ENCODE peak calls at places on chromosomes 7 and 10, in eight cellular contexts. H, W, U, G, K, N, D and C are unnamed samples.

GRCh38 chr7:22841954-22842353 is 19.3 kb upstream of the TOMM7 start:
- DNase-seq in H (no peak), W (no peak), U (no peak), G (no peak), K (no peak), N (peak; percentile 11), D (no peak), C (no peak)

GRCh38 chr10:76975131-76975530 is 662.5 kb downstream of the KCNMA1 start:
- DNase-seq in H (no peak), W (no peak), U (no peak), G (no peak), K (no peak), N (no peak), D (no peak), C (no peak)

GRCh38 chr7:57176928-57177635 is 44.8 kb upstream of the ZNF479 start:
- DNase-seq in H (no peak), W (no peak), U (peak; percentile 43), G (no peak), K (no peak), N (no peak), D (no peak), C (no peak)

GRCh38 chr10:43203491-43204393 is 63.1 kb downstream of the RASGEF1A start:
- DNase-seq in H (peak; percentile 51), W (no peak), U (peak; percentile 85), G (no peak), K (peak; percentile 53), N (peak; percentile 65), D (no peak), C (no peak)

GRCh38 chr7:98399903-98400537 is 870 bp downstream of the BAIAP2L1 start:
- DNase-seq in H (peak; percentile 31), W (no peak), U (peak; percentile 21), G (no peak), K (peak; percentile 51), N (peak; percentile 81), D (no peak), C (no peak)

GRCh38 chr10:43284341-43284910 is 17.6 kb upstream of the RASGEF1A start:
- DNase-seq in H (no peak), W (no peak), U (no peak), G (no peak), K (no peak), N (peak; percentile 75), D (no peak), C (no peak)

GRCh38 chr10:126966938-126967337 is 61.7 kb downstream of the DOCK1 start:
- DNase-seq in H (no peak), W (no peak), U (no peak), G (no peak), K (no peak), N (no peak), D (no peak), C (no peak)

GRCh38 chr10:93030409-93030808 is 30.2 kb upstream of the CYP26C1 start:
- DNase-seq in H (no peak), W (no peak), U (no peak), G (no peak), K (no peak), N (no peak), D (no peak), C (peak; percentile 62)

GRCh38 chr10:90047243-90047729 is 345.9 kb downstream of the KIF20B start:
- DNase-seq in H (no peak), W (no peak), U (no peak), G (no peak), K (no peak), N (no peak), D (no peak), C (no peak)

GRCh38 chr10:97321807-97322195 is 2.7 kb downstream of the FRAT1 start:
- DNase-seq in H (no peak), W (no peak), U (no peak), G (no peak), K (no peak), N (peak; percentile 27), D (no peak), C (no peak)

GRCh38 chr10:105986896-105987638 is 1177.4 kb downstream of the SORCS1 start:
- DNase-seq in H (no peak), W (no peak), U (no peak), G (no peak), K (no peak), N (no peak), D (no peak), C (no peak)

GRCh38 chr7:2110586-2111396 is 122.0 kb downstream of the MAD1L1 start:
- DNase-seq in H (no peak), W (no peak), U (no peak), G (no peak), K (no peak), N (no peak), D (no peak), C (no peak)

GRCh38 chr7:141475678-141476077 is 75.5 kb upstream of the AGK start:
- DNase-seq in H (no peak), W (no peak), U (no peak), G (no peak), K (no peak), N (no peak), D (no peak), C (no peak)

GRCh38 chr7:149733131-149733531 is 40.3 kb downstream of the ZNF467 start:
- DNase-seq in H (no peak), W (no peak), U (no peak), G (no peak), K (no peak), N (no peak), D (no peak), C (no peak)

GRCh38 chr7:8627322-8627721 is 193.9 kb downstream of the NXPH1 start:
- DNase-seq in H (no peak), W (no peak), U (no peak), G (no peak), K (no peak), N (no peak), D (no peak), C (no peak)

GRCh38 chr10:116198636-116199035 is 74.4 kb downstream of the GFRA1 start:
- DNase-seq in H (no peak), W (no peak), U (no peak), G (no peak), K (no peak), N (no peak), D (no peak), C (no peak)

GRCh38 chr10:62958980-62959379 is 142.8 kb upstream of the EGR2 start:
- DNase-seq in H (no peak), W (no peak), U (no peak), G (no peak), K (no peak), N (no peak), D (no peak), C (no peak)

GRCh38 chr7:157558061-157558460 is 221.3 kb downstream of the DNAJB6 start:
- DNase-seq in H (no peak), W (no peak), U (peak; percentile 67), G (no peak), K (no peak), N (no peak), D (no peak), C (no peak)

GRCh38 chr10:102752934-102753664 is 9.4 kb downstream of the WBP1L start:
- DNase-seq in H (peak; percentile 14), W (no peak), U (peak; percentile 61), G (no peak), K (no peak), N (peak; percentile 69), D (no peak), C (no peak)

GRCh38 chr7:130490888-130491771 is 755 bp upstream of the MEST start:
- DNase-seq in H (peak; percentile 59), W (peak; percentile 37), U (peak; percentile 76), G (peak; percentile 37), K (peak; percentile 51), N (peak; percentile 77), D (peak; percentile 57), C (no peak)

GRCh38 chr7:130494480-130494879 is 2.6 kb downstream of the MEST start:
- DNase-seq in H (no peak), W (no peak), U (no peak), G (no peak), K (no peak), N (no peak), D (peak; percentile 37), C (no peak)

GRCh38 chr7:130493275-130493868 is 1.5 kb downstream of the MEST start:
- DNase-seq in H (no peak), W (no peak), U (no peak), G (no peak), K (no peak), N (peak; percentile 33), D (peak; percentile 60), C (no peak)

GRCh38 chr7:130491841-130492518 is at the start of gene MEST:
- DNase-seq in H (peak; percentile 53), W (peak; percentile 17), U (peak; percentile 78), G (no peak), K (peak; percentile 52), N (peak; percentile 80), D (peak; percentile 29), C (no peak)

DNA sequence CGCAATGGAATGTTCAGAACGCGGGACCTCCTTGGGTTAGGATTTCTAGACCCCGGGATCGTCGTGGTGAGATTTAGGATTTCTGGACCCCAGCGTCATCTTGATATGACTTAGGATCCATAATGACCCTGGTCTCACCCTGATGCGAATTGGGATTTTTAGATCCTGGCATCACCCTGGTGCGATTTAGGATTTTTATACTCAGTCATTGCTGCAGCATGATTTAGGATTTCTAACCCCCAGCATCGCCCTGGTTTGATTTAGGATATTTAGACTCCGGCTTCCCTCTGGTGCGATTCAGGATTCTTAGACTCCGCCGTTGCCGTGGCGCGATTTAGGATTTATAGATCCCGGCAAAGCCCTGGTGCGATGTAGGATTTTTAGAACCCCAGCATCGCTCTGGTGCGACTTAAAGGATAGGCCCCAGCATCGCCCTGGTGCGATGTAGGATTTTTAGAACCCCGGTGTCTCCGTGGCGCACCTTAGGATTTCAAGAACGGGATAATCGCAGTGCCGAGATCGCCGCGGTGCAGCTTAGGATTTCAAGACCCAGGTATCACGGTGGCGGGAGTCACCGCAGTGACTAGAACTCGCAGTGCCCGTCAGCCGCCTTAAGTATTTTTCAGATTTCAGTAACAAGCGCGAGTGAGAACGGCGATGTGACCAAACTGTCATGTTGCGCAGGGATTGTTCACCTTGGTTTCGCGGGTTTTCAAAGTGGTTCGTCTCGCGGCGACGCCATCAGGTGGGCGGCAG is 812 bp downstream of the MEST start:
- DNase-seq in H (no peak), W (no peak), U (no peak), G (no peak), K (no peak), N (peak; percentile 24), D (peak; percentile 82), C (no peak)
- H3K4me3 ChIP-seq in H (peak overlapping the region; percentile 44), W (peak overlapping the region; percentile 39), U (peak overlapping the region; percentile 55), G (peak overlapping the region; percentile 12), K (no peak overlapping the region), N (peak overlapping the region; percentile 64), D (peak overlapping the region; percentile 43), C (peak overlapping the region; percentile 62)

GRCh38 chr7:72183835-72184234 is 228.3 kb downstream of the CALN1 start:
- DNase-seq in H (no peak), W (no peak), U (no peak), G (no peak), K (no peak), N (peak; percentile 56), D (no peak), C (no peak)
- TF ChIP-seq CTCF in H (no peak), W (no peak), U (no peak), G (no peak), K (no peak), N (peak; percentile 63), D (no peak), C (no peak)

GRCh38 chr10:14580933-14581332 is 193.8 kb downstream of the FAM107B start:
- DNase-seq in H (no peak), W (no peak), U (no peak), G (no peak), K (no peak), N (no peak), D (no peak), C (no peak)
- H3K36me3 ChIP-seq in H (no peaks in the 10 kb centered on the region), W (no peaks in the 10 kb centered on the region), U (peaks cover 9% of the 10 kb centered on the region), G (no peaks in the 10 kb centered on the region), K (no peaks in the 10 kb centered on the region), N (no peaks in the 10 kb centered on the region), D (no peaks in the 10 kb centered on the region), C (peaks cover 1% of the 10 kb centered on the region)

GRCh38 chr7:27170936-27171635 is 3.0 kb downstream of the HOXA10 start:
- DNase-seq in H (peak; percentile 50), W (no peak), U (peak; percentile 62), G (peak; percentile 47), K (peak; percentile 63), N (peak; percentile 44), D (no peak), C (no peak)
- H3K4me3 ChIP-seq in H (no peak overlapping the region), W (no peak overlapping the region), U (no peak overlapping the region), G (peak overlapping the region; percentile 67), K (no peak overlapping the region), N (no peak overlapping the region), D (no peak overlapping the region), C (peak overlapping the region; percentile 72)